ENCODE peak calls at places on chromosomes 11 and 22, in six cellular contexts. E is WTC11, A is heart right ventricle, D is head of caudate nucleus, T is AG09309, L is lung microvascular endothelial cell. Q is an unnamed sample.

GRCh38 chr22:46129390-46130041 is 20.8 kb upstream of the PPARA start:
- DNase-seq in D (no peak), T (no peak), A (peak; percentile 76), L (no peak), E (no peak), Q (no peak)

GRCh38 chr11:108551653-108552462 is 41.7 kb downstream of the EXPH5 start:
- DNase-seq in T (no peak), L (no peak), E (no peak), A (no peak), D (no peak), Q (peak; percentile 47)

GRCh38 chr22:17343766-17344165 is 25.5 kb upstream of the CECR2 start:
- DNase-seq in T (no peak), D (no peak), L (no peak), E (no peak), A (no peak), Q (no peak)

GRCh38 chr11:35893796-35894475 is 49.9 kb upstream of the LDLRAD3 start:
- DNase-seq in A (no peak), T (no peak), L (no peak), E (peak; percentile 11), D (no peak), Q (peak; percentile 34)

GRCh38 chr22:30206964-30207363 is 39.6 kb downstream of the LIF start:
- DNase-seq in T (no peak), D (no peak), E (peak; percentile 71), L (peak; percentile 45), A (no peak), Q (peak; percentile 43)

GRCh38 chr11:27405134-27405533 is 42.1 kb upstream of the CCDC34 start:
- DNase-seq in T (no peak), A (no peak), L (no peak), E (no peak), D (no peak), Q (no peak)

GRCh38 chr11:125170406-125171031 is 6.0 kb downstream of the PKNOX2 start:
- DNase-seq in L (no peak), T (no peak), D (no peak), A (peak; percentile 80), E (no peak), Q (peak; percentile 97)

GRCh38 chr11:94151903-94152677 is 23.4 kb downstream of the PANX1 start:
- DNase-seq in T (no peak), D (no peak), E (no peak), L (peak; percentile 58), A (peak; percentile 40), Q (no peak)

GRCh38 chr11:119482561-119483001 is 59.6 kb upstream of the THY1 start:
- DNase-seq in L (no peak), T (no peak), E (no peak), D (peak; percentile 7), A (no peak), Q (no peak)

GRCh38 chr22:47161631-47162030 is 399.2 kb downstream of the TBC1D22A start:
- DNase-seq in E (peak; percentile 8), D (no peak), L (no peak), T (no peak), A (no peak), Q (no peak)

GRCh38 chr22:50548046-50548912 is 2.6 kb downstream of the KLHDC7B start:
- DNase-seq in D (no peak), E (no peak), A (no peak), L (no peak), T (no peak), Q (no peak)

GRCh38 chr11:56066980-56067379 is 26.1 kb upstream of the OR8I2 start:
- DNase-seq in D (no peak), L (no peak), A (no peak), E (no peak), T (no peak), Q (no peak)

GRCh38 chr11:108559340-108559739 is 34.2 kb downstream of the EXPH5 start:
- DNase-seq in L (no peak), T (peak; percentile 55), D (no peak), A (no peak), E (no peak), Q (peak; percentile 66)

GRCh38 chr11:6259638-6260019 is at the start of gene CCKBR:
- DNase-seq in A (no peak), E (peak; percentile 68), T (no peak), L (no peak), D (no peak), Q (no peak)

GRCh38 chr22:34798605-34799004 is 267.4 kb upstream of the ISX start:
- DNase-seq in L (no peak), D (no peak), E (no peak), A (peak; percentile 44), T (no peak), Q (no peak)

GRCh38 chr11:64753019-64753379 is 6.8 kb downstream of the PYGM start:
- DNase-seq in E (no peak), D (no peak), T (no peak), A (no peak), L (no peak), Q (no peak)

GRCh38 chr11:83257638-83258229 is 28.4 kb downstream of the CCDC90B start:
- DNase-seq in A (no peak), L (no peak), T (peak; percentile 88), D (no peak), E (no peak), Q (no peak)

GRCh38 chr11:12087075-12087775 is 23.2 kb upstream of the MICAL2 start:
- DNase-seq in L (no peak), T (peak; percentile 64), D (no peak), E (no peak), A (no peak), Q (no peak)

GRCh38 chr11:107265591-107265990 is 192.0 kb downstream of the CWF19L2 start:
- DNase-seq in E (no peak), D (peak; percentile 40), L (no peak), T (no peak), A (no peak), Q (no peak)

GRCh38 chr11:11706022-11706421 is 84.2 kb upstream of the GALNT18 start:
- DNase-seq in A (no peak), T (no peak), E (no peak), L (no peak), D (peak; percentile 15), Q (no peak)

GRCh38 chr11:10763766-10764165 is 12.7 kb downstream of the CTR9 start:
- DNase-seq in L (no peak), A (no peak), T (no peak), E (no peak), D (no peak), Q (no peak)

GRCh38 chr11:8834379-8834778 is 76.6 kb upstream of the AKIP1 start:
- DNase-seq in E (no peak), T (no peak), A (no peak), D (no peak), L (no peak), Q (no peak)

GRCh38 chr22:38834991-38835390 is 8.8 kb downstream of the NPTXR start:
- DNase-seq in A (no peak), L (no peak), D (no peak), E (no peak), T (no peak), Q (no peak)

GRCh38 chr22:39181778-39182177 is 29.3 kb upstream of the CBX7 start:
- DNase-seq in T (no peak), A (no peak), E (no peak), D (no peak), L (no peak), Q (no peak)